ENCODE peak calls at places on chromosome 14, in five cellular contexts. M is GM23338, W is GM12891, V is SK-N-SH, J is endothelial cell of umbilical vein. B is an unnamed sample.

GRCh38 chr14:86798330-86798729 is 1194.7 kb downstream of the GALC start:
- DNase-seq in M (no peak), W (no peak), V (no peak), J (no peak), B (no peak)

GRCh38 chr14:28298156-28298555 is 468.4 kb upstream of the FOXG1 start:
- DNase-seq in M (no peak), W (no peak), V (no peak), J (no peak), B (no peak)

GRCh38 chr14:85279407-85279806 is 250.5 kb upstream of the FLRT2 start:
- DNase-seq in M (no peak), W (no peak), V (no peak), J (no peak), B (no peak)

GRCh38 chr14:39267592-39268112 is 33.9 kb downstream of the MIA2 start:
- DNase-seq in M (peak), W (no peak), V (no peak), J (no peak), B (no peak)

GRCh38 chr14:23362200-23362599 is 2.8 kb downstream of the EFS start:
- DNase-seq in M (peak), W (no peak), V (no peak), J (no peak), B (no peak)

GRCh38 chr14:34981743-34982420 is 910 bp upstream of the SRP54 start:
- DNase-seq in M (peak), W (no peak), V (peak), J (no peak), B (peak)

GRCh38 chr14:24171422-24172260 is at the start of gene REC8:
- DNase-seq in M (peak), W (peak), V (peak), J (peak), B (peak)

GRCh38 chr14:96730386-96730785 is 66.8 kb upstream of the VRK1 start:
- DNase-seq in M (no peak), W (no peak), V (no peak), J (no peak), B (no peak)

GRCh38 chr14:27315477-27315876 is 717.6 kb upstream of the NOVA1 start:
- DNase-seq in M (no peak), W (no peak), V (no peak), J (no peak), B (no peak)

GRCh38 chr14:34649344-34649743 is 19.4 kb upstream of the SNX6 start:
- DNase-seq in M (no peak), W (no peak), V (no peak), J (peak), B (no peak)

GRCh38 chr14:100285913-100286400 is 20.3 kb downstream of the SLC25A29 start:
- DNase-seq in M (no peak), W (no peak), V (no peak), J (no peak), B (peak)

GRCh38 chr14:33790996-33791395 is 159.9 kb downstream of the EGLN3 start:
- DNase-seq in M (no peak), W (no peak), V (no peak), J (no peak), B (no peak)

GRCh38 chr14:61321385-61322010 is at the start of gene PRKCH:
- DNase-seq in M (peak), W (peak), V (peak), J (peak), B (peak)

GRCh38 chr14:90620540-90621204 is 195.6 kb downstream of the TTC7B start:
- DNase-seq in M (no peak), W (no peak), V (no peak), J (no peak), B (no peak)

GRCh38 chr14:20790439-20791116 is 9.5 kb downstream of the RNASE6 start:
- DNase-seq in M (no peak), W (no peak), V (no peak), J (no peak), B (no peak)

GRCh38 chr14:74979442-74980397 is 23.0 kb upstream of the EIF2B2 start:
- DNase-seq in M (peak), W (no peak), V (peak), J (peak), B (no peak)

GRCh38 chr14:96627811-96628775 is 125.9 kb downstream of the PAPOLA start:
- DNase-seq in M (no peak), W (no peak), V (peak), J (no peak), B (peak)

GRCh38 chr14:26286066-26286791 is 311.6 kb downstream of the NOVA1 start:
- DNase-seq in M (no peak), W (no peak), V (no peak), J (peak), B (no peak)

GRCh38 chr14:92945959-92946846 is 23.3 kb downstream of the CHGA start:
- DNase-seq in M (no peak), W (no peak), V (peak), J (peak), B (peak)

GRCh38 chr14:100629696-100630095 is 42.5 kb upstream of the BEGAIN start:
- DNase-seq in M (no peak), W (no peak), V (no peak), J (no peak), B (no peak)

GRCh38 chr14:93940437-93940836 is 13.3 kb downstream of the FAM181A start:
- DNase-seq in M (no peak), W (no peak), V (no peak), J (no peak), B (no peak)

GRCh38 chr14:50040401-50040775 is 76.0 kb downstream of the VCPKMT start:
- DNase-seq in M (no peak), W (no peak), V (no peak), J (peak), B (peak)

GRCh38 chr14:54325766-54326165 is 71.0 kb upstream of the CDKN3 start:
- DNase-seq in M (no peak), W (no peak), V (no peak), J (no peak), B (no peak)

GRCh38 chr14:92511472-92512247 is 1.9 kb upstream of the RIN3 start:
- DNase-seq in M (no peak), W (no peak), V (peak), J (peak), B (peak)

GRCh38 chr14:75650253-75651058 is 10.2 kb downstream of the ERG28 start:
- DNase-seq in M (no peak), W (no peak), V (no peak), J (no peak), B (no peak)

GRCh38 chr14:73059326-73059725 is 992 bp downstream of the RBM25 start:
- DNase-seq in M (no peak), W (no peak), V (peak), J (peak), B (no peak)

GRCh38 chr14:55129428-55130193 is 559 bp downstream of the LGALS3 start:
- DNase-seq in M (peak), W (peak), V (peak), J (peak), B (peak)

GRCh38 chr14:99274346-99275221 is 2.6 kb upstream of the BCL11B start:
- DNase-seq in M (peak), W (no peak), V (peak), J (peak), B (peak)

GRCh38 chr14:106185837-106186233 is 659.5 kb downstream of the TMEM121 start:
- DNase-seq in M (no peak), W (no peak), V (no peak), J (no peak), B (peak)

GRCh38 chr14:61184117-61184516 is 97.0 kb downstream of the TMEM30B start:
- DNase-seq in M (no peak), W (no peak), V (no peak), J (peak), B (no peak)

GRCh38 chr14:85731198-85731597 is 201.3 kb downstream of the FLRT2 start:
- DNase-seq in M (no peak), W (no peak), V (no peak), J (no peak), B (no peak)

GRCh38 chr14:102592969-102593840 is 756 bp downstream of the RCOR1 start:
- DNase-seq in M (peak), W (no peak), V (peak), J (peak), B (peak)

GRCh38 chr14:90903101-90903500 is 86.9 kb upstream of the TTC7B start:
- DNase-seq in M (peak), W (peak), V (peak), J (peak), B (peak)

GRCh38 chr14:68042591-68043210 is 223.1 kb downstream of the RAD51B start:
- DNase-seq in M (no peak), W (no peak), V (no peak), J (no peak), B (no peak)
- TF ChIP-seq POLR2AphosphoS5 in M (no peak), W (no peak), V (no peak), J (no peak), B (no peak)

GRCh38 chr14:105021656-105022275 is 883 bp upstream of the CDCA4 start:
- DNase-seq in M (peak), W (no peak), V (peak), J (no peak), B (peak)
- TF ChIP-seq POLR2AphosphoS5 in M (no peak), W (no peak), V (no peak), J (no peak), B (no peak)

GRCh38 chr14:38103542-38104225 is 104.0 kb upstream of the SSTR1 start:
- DNase-seq in M (no peak), W (no peak), V (no peak), J (no peak), B (no peak)

GRCh38 chr14:38101679-38102078 is 106.0 kb upstream of the SSTR1 start:
- DNase-seq in M (no peak), W (no peak), V (no peak), J (no peak), B (no peak)

DNA sequence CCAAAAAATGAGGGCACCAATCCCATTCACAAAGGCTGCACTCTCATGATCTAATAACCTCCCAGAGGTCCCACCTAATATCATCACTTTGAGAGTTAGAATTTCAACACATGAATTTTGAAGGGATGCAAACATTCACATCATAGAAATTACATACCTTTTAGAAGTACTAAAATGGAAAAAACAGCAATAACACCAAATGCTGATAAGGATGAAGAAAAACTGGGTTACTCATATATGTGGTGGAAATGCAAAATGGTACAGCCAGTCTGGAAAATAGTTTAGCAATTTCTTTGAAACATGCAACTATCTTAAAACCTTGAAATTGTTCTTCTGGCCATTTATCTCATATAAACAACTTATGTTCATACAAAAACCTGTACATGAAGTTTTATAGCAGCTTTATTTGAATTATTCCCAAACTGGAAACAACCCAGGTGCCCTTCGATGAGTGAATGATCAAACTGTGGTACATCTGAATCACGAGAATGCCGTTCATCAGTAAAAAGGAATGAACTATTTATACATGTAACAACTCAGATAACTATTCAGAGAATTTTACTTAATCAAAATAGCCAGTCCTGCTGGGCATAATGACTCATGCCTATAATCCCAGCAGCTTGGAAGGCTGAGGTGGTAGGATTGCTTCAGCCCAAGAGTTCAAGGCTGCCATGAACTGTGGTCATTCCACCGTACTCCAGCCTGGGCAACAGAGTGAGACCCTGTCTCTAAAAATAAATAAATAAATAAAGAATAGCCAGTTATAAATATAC is 109.4 kb upstream of the SSTR1 start:
- DNase-seq in M (no peak), W (no peak), V (no peak), J (no peak), B (no peak)
- TF ChIP-seq POLR2AphosphoS5 in M (no peak), W (no peak), V (no peak), J (no peak), B (no peak)

DNA sequence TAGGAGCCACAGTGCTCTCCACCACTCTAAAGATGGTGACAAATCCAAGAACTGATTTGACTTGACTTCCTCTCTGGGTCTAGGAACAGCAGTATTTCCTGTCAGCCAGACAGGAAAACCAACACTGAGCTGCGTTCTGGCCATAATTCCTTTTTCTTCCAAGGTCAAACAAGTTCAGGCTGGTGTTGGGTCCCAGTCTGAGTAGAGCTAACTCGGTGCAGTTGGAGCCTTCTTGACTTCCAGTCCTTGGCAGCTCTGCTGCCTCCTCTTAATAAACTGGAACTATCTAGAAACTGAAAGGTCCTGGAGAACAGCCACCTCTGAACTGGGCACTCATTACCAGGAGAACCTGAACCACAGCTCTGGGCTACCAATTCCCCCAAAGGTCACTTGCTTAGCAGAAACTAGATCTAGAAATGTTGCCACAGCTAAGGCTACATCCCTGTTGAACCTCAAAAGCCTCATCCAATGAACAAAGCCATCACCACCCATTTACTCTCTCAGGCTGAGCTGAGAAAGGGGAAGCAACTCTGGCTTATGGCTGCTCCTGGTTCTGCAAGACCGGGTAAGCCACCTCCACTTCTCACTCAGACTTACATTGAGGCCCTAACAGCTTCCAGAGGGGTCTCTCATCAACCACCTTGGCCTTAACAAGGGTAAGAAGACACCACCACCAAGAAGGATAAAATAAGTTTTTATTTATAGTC is 27.7 kb downstream of the MAX start:
- DNase-seq in M (no peak), W (no peak), V (no peak), J (peak), B (no peak)
- TF ChIP-seq POLR2AphosphoS5 in M (no peak), W (no peak), V (no peak), J (peak), B (no peak)

GRCh38 chr14:58395565-58395814 is 240 bp upstream of the TOMM20L start:
- DNase-seq in M (no peak), W (peak), V (no peak), J (no peak), B (no peak)
- TF ChIP-seq POLR2AphosphoS5 in M (no peak), W (no peak), V (no peak), J (no peak), B (no peak)

GRCh38 chr14:52552063-52552988 is at the start of the genes GPR137C and TXNDC16:
- DNase-seq in M (peak), W (peak), V (peak), J (peak), B (peak)

GRCh38 chr14:52551205-52551604 is 1.1 kb downstream of the TXNDC16 start:
- DNase-seq in M (no peak), W (no peak), V (no peak), J (no peak), B (no peak)

GRCh38 chr14:52553002-52553670 is 500 bp downstream of the GPR137C start:
- DNase-seq in M (peak), W (peak), V (no peak), J (peak), B (peak)

GRCh38 chr14:52551696-52552062 is 626 bp downstream of the TXNDC16 start:
- DNase-seq in M (no peak), W (no peak), V (peak), J (peak), B (no peak)

DNA sequence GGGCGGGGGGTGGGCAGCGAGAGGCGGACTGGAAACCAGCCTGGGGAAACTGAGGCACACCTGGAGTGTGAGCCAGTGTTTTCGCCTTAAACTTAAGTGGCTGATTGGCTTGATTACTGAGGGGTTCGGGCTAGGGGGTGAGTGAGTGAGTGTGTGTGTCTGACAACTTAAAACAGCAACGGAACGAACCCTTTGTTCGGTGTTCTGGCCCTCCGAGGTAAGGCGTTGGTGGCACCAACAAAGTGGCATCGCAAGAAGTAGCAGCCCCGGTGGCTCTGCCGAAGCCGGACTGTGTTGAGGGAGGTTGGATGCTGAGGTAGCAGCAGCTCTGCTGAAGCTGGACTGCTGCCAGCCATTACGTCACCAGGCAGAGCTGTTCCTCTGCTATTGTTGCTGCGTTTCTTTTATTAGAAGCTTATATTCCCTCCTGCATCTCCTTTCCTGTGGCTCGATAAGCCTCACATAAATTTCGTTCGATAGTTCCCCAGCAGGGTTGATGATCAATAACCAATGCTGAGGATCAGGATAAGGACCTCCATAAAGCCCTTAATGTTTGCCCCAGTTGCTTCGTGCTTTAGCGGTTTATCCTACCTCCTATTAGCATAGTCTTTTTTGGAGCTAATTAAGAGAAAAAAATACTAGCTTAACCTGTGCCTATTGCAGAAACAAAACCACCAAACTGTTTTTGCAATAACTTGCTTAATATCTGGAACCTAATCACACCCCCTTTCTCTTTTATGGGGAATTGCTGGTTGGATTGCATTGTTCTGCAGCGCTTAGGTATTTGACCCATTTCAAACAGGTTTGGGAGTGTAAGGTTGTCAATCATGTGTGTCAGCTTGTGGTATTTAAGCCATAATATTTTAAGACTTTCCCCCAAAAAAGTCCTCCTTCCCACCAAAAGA is 1.3 kb downstream of the GPR137C start:
- DNase-seq in M (peak), W (no peak), V (peak), J (peak), B (peak)
- TF ChIP-seq POLR2AphosphoS5 in M (no peak), W (no peak), V (no peak), J (no peak), B (peak)

GRCh38 chr14:105042813-105043212 is 21.9 kb upstream of the CDCA4 start:
- DNase-seq in M (no peak), W (no peak), V (no peak), J (no peak), B (no peak)

GRCh38 chr14:105047283-105048016 is 17.8 kb downstream of the GPR132 start:
- DNase-seq in M (no peak), W (no peak), V (peak), J (no peak), B (no peak)

GRCh38 chr14:105046891-105047282 is 18.3 kb downstream of the GPR132 start:
- DNase-seq in M (no peak), W (no peak), V (no peak), J (no peak), B (no peak)

GRCh38 chr14:105043656-105044055 is 21.6 kb downstream of the GPR132 start:
- DNase-seq in M (no peak), W (no peak), V (no peak), J (no peak), B (no peak)

GRCh38 chr14:105045710-105046326 is 19.4 kb downstream of the GPR132 start:
- DNase-seq in M (peak), W (peak), V (peak), J (peak), B (peak)
- TF ChIP-seq POLR2AphosphoS5 in M (no peak), W (no peak), V (no peak), J (peak), B (no peak)

GRCh38 chr14:56224691-56225681 is 106.8 kb downstream of the PELI2 start:
- DNase-seq in M (no peak), W (no peak), V (no peak), J (no peak), B (peak)
- TF ChIP-seq POLR2AphosphoS5 in M (no peak), W (no peak), V (no peak), J (no peak), B (no peak)

DNA sequence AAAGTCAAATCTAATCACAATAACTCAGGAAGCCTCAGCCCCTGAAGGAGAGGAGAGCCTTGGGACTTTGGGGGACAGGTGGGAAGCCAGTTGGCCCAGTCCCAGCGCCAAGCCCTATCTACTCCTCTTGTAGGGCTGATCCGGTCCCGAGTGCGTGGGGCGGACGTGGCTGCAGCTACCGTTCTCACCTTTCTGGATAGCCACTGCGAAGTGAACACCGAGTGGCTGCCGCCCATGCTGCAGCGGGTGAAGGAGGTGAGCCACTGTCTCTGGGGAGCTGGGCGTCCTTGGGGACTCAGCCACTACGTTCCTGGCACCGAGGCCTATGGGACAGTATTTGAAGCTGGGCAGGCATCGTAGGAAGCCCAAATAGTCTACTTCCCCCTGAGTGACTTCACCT is 68.4 kb downstream of the GALNT16 start:
- DNase-seq in M (no peak), W (no peak), V (no peak), J (no peak), B (no peak)
- TF ChIP-seq POLR2AphosphoS5 in M (no peak), W (no peak), V (no peak), J (no peak), B (no peak)

B was measured in transverse colon.